ENCODE peak calls at places on chromosome 3, in eight cellular contexts. K is LHCN-M2, W is H54, C is T-cell, E is Right ventricle myocardium superior, N is NB4, T is right lobe of liver, B is fibroblast of pulmonary artery. Y is an unnamed sample.

GRCh38 chr3:192372627-192373026 is 354.7 kb downstream of the FGF12 start:
- DNase-seq in T (no peak), B (no peak), E (no peak), N (peak; percentile 6), W (no peak), K (no peak), C (no peak), Y (no peak)

GRCh38 chr3:132788299-132788698 is 66.1 kb upstream of the NPHP3 start:
- DNase-seq in C (no peak), K (peak; percentile 89), E (no peak), N (no peak), B (peak; percentile 89), T (no peak), W (no peak), Y (no peak)

GRCh38 chr3:195394024-195394423 is 48.8 kb downstream of the ACAP2 start:
- DNase-seq in E (no peak), B (no peak), C (no peak), N (no peak), T (no peak), K (no peak), W (no peak), Y (no peak)

GRCh38 chr3:184656991-184657669 is 54.7 kb downstream of the MAGEF1 start:
- DNase-seq in E (no peak), W (no peak), K (peak; percentile 96), T (no peak), N (no peak), C (no peak), B (peak; percentile 43), Y (no peak)

GRCh38 chr3:134677196-134677986 is 26.6 kb upstream of the KY start:
- DNase-seq in W (no peak), C (no peak), K (no peak), N (peak; percentile 64), B (peak; percentile 11), T (no peak), E (peak; percentile 50), Y (peak; percentile 8)

GRCh38 chr3:153961498-153961897 is 159.7 kb upstream of the ARHGEF26 start:
- DNase-seq in T (no peak), E (no peak), K (peak; percentile 20), C (no peak), W (no peak), B (no peak), N (no peak), Y (no peak)

GRCh38 chr3:14480207-14481017 is 59.7 kb downstream of the GRIP2 start:
- DNase-seq in W (no peak), T (no peak), N (no peak), E (peak; percentile 57), K (no peak), B (peak; percentile 72), C (no peak), Y (no peak)

GRCh38 chr3:70771426-70772147 is 459.1 kb upstream of the MDFIC2 start:
- DNase-seq in W (no peak), C (no peak), T (no peak), E (no peak), B (peak; percentile 41), N (no peak), K (peak; percentile 31), Y (no peak)

GRCh38 chr3:120622870-120623718 is 27.0 kb downstream of the NDUFB4 start:
- DNase-seq in T (peak; percentile 35), N (peak; percentile 45), B (peak; percentile 25), E (no peak), C (no peak), W (peak; percentile 23), K (peak; percentile 41), Y (no peak)

GRCh38 chr3:127819086-127819485 is 3.2 kb downstream of the MGLL start:
- DNase-seq in T (no peak), W (no peak), B (no peak), K (no peak), E (no peak), C (no peak), N (peak; percentile 37), Y (no peak)

GRCh38 chr3:58537412-58538301 is 667 bp upstream of the ACOX2 start:
- DNase-seq in C (no peak), E (no peak), T (no peak), N (peak; percentile 38), B (peak; percentile 47), K (no peak), W (no peak), Y (no peak)

GRCh38 chr3:58173670-58174472 is 36.9 kb downstream of the DNASE1L3 start:
- DNase-seq in K (no peak), T (peak; percentile 67), E (peak; percentile 71), B (peak; percentile 30), C (peak; percentile 17), N (peak; percentile 45), W (no peak), Y (no peak)

GRCh38 chr3:141288331-141288990 is 56.8 kb downstream of the PXYLP1 start:
- DNase-seq in B (no peak), C (no peak), W (no peak), T (no peak), K (no peak), N (peak; percentile 42), E (no peak), Y (no peak)

GRCh38 chr3:170632780-170633179 is 46.9 kb upstream of the SLC7A14 start:
- DNase-seq in E (no peak), N (no peak), K (no peak), T (no peak), B (no peak), C (no peak), W (no peak), Y (no peak)

GRCh38 chr3:184727357-184728060 is 15.6 kb upstream of the MAGEF1 start:
- DNase-seq in B (peak; percentile 77), T (no peak), K (peak; percentile 83), W (peak; percentile 76), E (peak; percentile 51), N (peak; percentile 85), C (no peak), Y (peak; percentile 89)

GRCh38 chr3:77254967-77255831 is 215.3 kb downstream of the ROBO2 start:
- DNase-seq in C (no peak), E (no peak), K (peak; percentile 0), B (peak; percentile 66), T (no peak), W (peak; percentile 2), N (peak; percentile 58), Y (peak; percentile 56)

GRCh38 chr3:149908558-149908957 is 62.1 kb downstream of the PFN2 start:
- DNase-seq in C (no peak), E (no peak), N (no peak), B (no peak), W (no peak), K (no peak), T (no peak), Y (no peak)

GRCh38 chr3:65827076-65827475 is 211.6 kb downstream of the MAGI1 start:
- DNase-seq in N (no peak), B (no peak), C (no peak), T (no peak), E (no peak), K (no peak), W (no peak), Y (no peak)

GRCh38 chr3:7545334-7545733 is 684.4 kb downstream of the GRM7 start:
- DNase-seq in B (peak; percentile 25), W (no peak), K (no peak), T (no peak), C (no peak), E (no peak), N (no peak), Y (no peak)

GRCh38 chr3:68988740-68989139 is 24.7 kb downstream of the EOGT start:
- DNase-seq in C (no peak), N (no peak), E (no peak), T (no peak), B (peak; percentile 38), K (no peak), W (no peak), Y (no peak)

GRCh38 chr3:42590989-42591756 is 513 bp downstream of the SS18L2 start:
- DNase-seq in N (no peak), T (no peak), E (no peak), W (no peak), K (peak; percentile 15), B (peak; percentile 25), C (no peak), Y (no peak)

GRCh38 chr3:172148702-172149565 is 109.6 kb downstream of the FNDC3B start:
- DNase-seq in B (no peak), W (no peak), T (no peak), E (no peak), C (no peak), N (no peak), K (no peak), Y (no peak)

GRCh38 chr3:122993573-122993972 is 34.0 kb downstream of the SEMA5B start:
- DNase-seq in T (no peak), C (no peak), W (no peak), K (no peak), B (no peak), E (no peak), N (peak; percentile 6), Y (no peak)

GRCh38 chr3:196202516-196202970 is 8.7 kb downstream of the ZDHHC19 start:
- DNase-seq in W (no peak), T (no peak), B (peak; percentile 22), K (peak; percentile 33), N (no peak), C (no peak), E (peak; percentile 71), Y (no peak)

GRCh38 chr3:139289866-139290524 is 53.8 kb upstream of the MRPS22 start:
- DNase-seq in K (no peak), W (no peak), E (no peak), B (no peak), N (no peak), C (no peak), T (no peak), Y (no peak)

GRCh38 chr3:63824309-63824708 is 5.2 kb downstream of the C3orf49 start:
- DNase-seq in C (no peak), N (no peak), K (peak; percentile 68), B (peak; percentile 20), E (no peak), W (no peak), T (no peak), Y (no peak)

GRCh38 chr3:115098354-115099073 is 48.6 kb downstream of the ZBTB20 start:
- DNase-seq in K (no peak), C (no peak), E (no peak), B (no peak), N (no peak), T (no peak), W (no peak), Y (no peak)

GRCh38 chr3:16816048-16816780 is 68.5 kb upstream of the PLCL2 start:
- DNase-seq in B (no peak), K (no peak), E (no peak), W (no peak), C (no peak), T (no peak), N (no peak), Y (no peak)

GRCh38 chr3:156974931-156975330 is 148.8 kb downstream of the LEKR1 start:
- DNase-seq in N (no peak), W (no peak), E (no peak), K (no peak), B (no peak), T (no peak), C (no peak), Y (no peak)

GRCh38 chr3:69385723-69386483 is at the start of gene FRMD4B:
- DNase-seq in B (peak; percentile 19), E (peak; percentile 91), K (peak; percentile 64), C (peak; percentile 7), N (no peak), T (peak; percentile 82), W (no peak), Y (no peak)

GRCh38 chr3:140007946-140008692 is 73.1 kb downstream of the CLSTN2 start:
- DNase-seq in B (no peak), T (no peak), N (no peak), W (no peak), E (no peak), C (no peak), K (no peak), Y (no peak)

GRCh38 chr3:184228376-184229137 is 828 bp upstream of the VWA5B2 start:
- DNase-seq in E (no peak), K (no peak), W (no peak), C (no peak), B (no peak), T (no peak), N (no peak), Y (no peak)

GRCh38 chr3:129664040-129664646 is 57.7 kb upstream of the PLXND1 start:
- DNase-seq in T (no peak), N (no peak), B (no peak), C (no peak), K (peak; percentile 50), E (no peak), W (no peak), Y (no peak)

GRCh38 chr3:9111349-9112265 is 137.8 kb downstream of the SRGAP3 start:
- DNase-seq in T (no peak), E (peak; percentile 68), K (no peak), W (no peak), C (no peak), N (peak; percentile 44), B (no peak), Y (no peak)

Y was measured in neuronal stem cell.